ENCODE peak calls at places on chromosomes 1 and 21, in seven cellular contexts. One of them, this sample, is unnamed.

GRCh38 chr1:212410231-212410825 is 4.4 kb downstream of the PACC1 start:
- DNase-seq in lower leg skin: no peak
- DNase-seq in anterior cingulate cortex: no peak
- DNase-seq in fibroblast of mammary gland: no peak
- DNase-seq in lower lobe of right lung: no peak
- DNase-seq in neural progenitor cell: no peak
- DNase-seq in AML-193: peak; percentile 10
- DNase-seq in this sample: no peak

GRCh38 chr1:115670476-115671175 is 28.9 kb downstream of the VANGL1 start:
- DNase-seq in lower leg skin: no peak
- DNase-seq in anterior cingulate cortex: no peak
- DNase-seq in fibroblast of mammary gland: peak; percentile 27
- DNase-seq in lower lobe of right lung: no peak
- DNase-seq in neural progenitor cell: no peak
- DNase-seq in AML-193: no peak
- DNase-seq in this sample: no peak

GRCh38 chr21:28118570-28118969 is 874.1 kb downstream of the LTN1 start:
- DNase-seq in lower leg skin: no peak
- DNase-seq in anterior cingulate cortex: no peak
- DNase-seq in fibroblast of mammary gland: no peak
- DNase-seq in lower lobe of right lung: no peak
- DNase-seq in neural progenitor cell: no peak
- DNase-seq in AML-193: no peak
- DNase-seq in this sample: no peak

GRCh38 chr1:71930526-71930925 is 351.8 kb downstream of the NEGR1 start:
- DNase-seq in lower leg skin: no peak
- DNase-seq in anterior cingulate cortex: no peak
- DNase-seq in fibroblast of mammary gland: no peak
- DNase-seq in lower lobe of right lung: no peak
- DNase-seq in neural progenitor cell: no peak
- DNase-seq in AML-193: no peak
- DNase-seq in this sample: no peak

GRCh38 chr1:92968138-92969032 is 7.1 kb upstream of the DIPK1A start:
- DNase-seq in lower leg skin: no peak
- DNase-seq in anterior cingulate cortex: no peak
- DNase-seq in fibroblast of mammary gland: no peak
- DNase-seq in lower lobe of right lung: no peak
- DNase-seq in neural progenitor cell: peak; percentile 18
- DNase-seq in AML-193: peak; percentile 15
- DNase-seq in this sample: peak; percentile 14

GRCh38 chr1:94773931-94774422 is 46.2 kb upstream of the SLC44A3 start:
- DNase-seq in lower leg skin: no peak
- DNase-seq in anterior cingulate cortex: no peak
- DNase-seq in fibroblast of mammary gland: peak; percentile 86
- DNase-seq in lower lobe of right lung: no peak
- DNase-seq in neural progenitor cell: no peak
- DNase-seq in AML-193: no peak
- DNase-seq in this sample: no peak

GRCh38 chr1:209829716-209830115 is 1.9 kb downstream of the UTP25 start:
- DNase-seq in lower leg skin: no peak
- DNase-seq in anterior cingulate cortex: no peak
- DNase-seq in fibroblast of mammary gland: peak; percentile 48
- DNase-seq in lower lobe of right lung: no peak
- DNase-seq in neural progenitor cell: no peak
- DNase-seq in AML-193: no peak
- DNase-seq in this sample: no peak

GRCh38 chr1:30088594-30089556 is 634.5 kb downstream of the MATN1 start:
- DNase-seq in lower leg skin: no peak
- DNase-seq in anterior cingulate cortex: no peak
- DNase-seq in fibroblast of mammary gland: no peak
- DNase-seq in lower lobe of right lung: peak; percentile 67
- DNase-seq in neural progenitor cell: no peak
- DNase-seq in AML-193: no peak
- DNase-seq in this sample: peak; percentile 43

GRCh38 chr1:54798206-54798605 is 2.9 kb downstream of the TTC22 start:
- DNase-seq in lower leg skin: no peak
- DNase-seq in anterior cingulate cortex: no peak
- DNase-seq in fibroblast of mammary gland: no peak
- DNase-seq in lower lobe of right lung: no peak
- DNase-seq in neural progenitor cell: no peak
- DNase-seq in AML-193: no peak
- DNase-seq in this sample: no peak

GRCh38 chr1:37147397-37147831 is 113.1 kb upstream of the GRIK3 start:
- DNase-seq in lower leg skin: no peak
- DNase-seq in anterior cingulate cortex: no peak
- DNase-seq in fibroblast of mammary gland: no peak
- DNase-seq in lower lobe of right lung: no peak
- DNase-seq in neural progenitor cell: no peak
- DNase-seq in AML-193: no peak
- DNase-seq in this sample: no peak

GRCh38 chr1:147177611-147178370 is 5.5 kb upstream of the PRKAB2 start:
- DNase-seq in lower leg skin: no peak
- DNase-seq in anterior cingulate cortex: no peak
- DNase-seq in fibroblast of mammary gland: peak; percentile 83
- DNase-seq in lower lobe of right lung: no peak
- DNase-seq in neural progenitor cell: no peak
- DNase-seq in AML-193: no peak
- DNase-seq in this sample: no peak

GRCh38 chr1:163870666-163871065 is 548.9 kb downstream of the NUF2 start:
- DNase-seq in lower leg skin: no peak
- DNase-seq in anterior cingulate cortex: no peak
- DNase-seq in fibroblast of mammary gland: no peak
- DNase-seq in lower lobe of right lung: no peak
- DNase-seq in neural progenitor cell: no peak
- DNase-seq in AML-193: no peak
- DNase-seq in this sample: no peak

GRCh38 chr1:162373541-162374375 is 2.9 kb downstream of the SPATA46 start:
- DNase-seq in lower leg skin: no peak
- DNase-seq in anterior cingulate cortex: no peak
- DNase-seq in fibroblast of mammary gland: peak; percentile 67
- DNase-seq in lower lobe of right lung: peak; percentile 61
- DNase-seq in neural progenitor cell: no peak
- DNase-seq in AML-193: no peak
- DNase-seq in this sample: peak; percentile 54

GRCh38 chr1:201530741-201531521 is 8.0 kb upstream of the NAV1 start:
- DNase-seq in lower leg skin: peak; percentile 90
- DNase-seq in anterior cingulate cortex: peak; percentile 82
- DNase-seq in fibroblast of mammary gland: peak; percentile 89
- DNase-seq in lower lobe of right lung: peak; percentile 70
- DNase-seq in neural progenitor cell: peak; percentile 83
- DNase-seq in AML-193: peak; percentile 8
- DNase-seq in this sample: no peak

GRCh38 chr1:7266561-7266960 is 481.3 kb downstream of the CAMTA1 start:
- DNase-seq in lower leg skin: no peak
- DNase-seq in anterior cingulate cortex: no peak
- DNase-seq in fibroblast of mammary gland: no peak
- DNase-seq in lower lobe of right lung: no peak
- DNase-seq in neural progenitor cell: no peak
- DNase-seq in AML-193: no peak
- DNase-seq in this sample: peak; percentile 14

GRCh38 chr1:118783095-118783758 is 204.9 kb downstream of the TBX15 start:
- DNase-seq in lower leg skin: no peak
- DNase-seq in anterior cingulate cortex: no peak
- DNase-seq in fibroblast of mammary gland: no peak
- DNase-seq in lower lobe of right lung: no peak
- DNase-seq in neural progenitor cell: peak; percentile 23
- DNase-seq in AML-193: no peak
- DNase-seq in this sample: no peak

GRCh38 chr1:118142546-118142945 is 42.5 kb downstream of the SPAG17 start:
- DNase-seq in lower leg skin: no peak
- DNase-seq in anterior cingulate cortex: no peak
- DNase-seq in fibroblast of mammary gland: no peak
- DNase-seq in lower lobe of right lung: no peak
- DNase-seq in neural progenitor cell: no peak
- DNase-seq in AML-193: no peak
- DNase-seq in this sample: no peak

GRCh38 chr1:94079056-94079990 is 41.6 kb downstream of the ABCA4 start:
- DNase-seq in lower leg skin: no peak
- DNase-seq in anterior cingulate cortex: no peak
- DNase-seq in fibroblast of mammary gland: no peak
- DNase-seq in lower lobe of right lung: no peak
- DNase-seq in neural progenitor cell: peak; percentile 88
- DNase-seq in AML-193: no peak
- DNase-seq in this sample: no peak

GRCh38 chr1:225891229-225891972 is 2.5 kb upstream of the LEFTY1 start:
- DNase-seq in lower leg skin: no peak
- DNase-seq in anterior cingulate cortex: no peak
- DNase-seq in fibroblast of mammary gland: no peak
- DNase-seq in lower lobe of right lung: peak; percentile 25
- DNase-seq in neural progenitor cell: no peak
- DNase-seq in AML-193: no peak
- DNase-seq in this sample: peak; percentile 65

GRCh38 chr1:100585774-100586173 is 47.8 kb downstream of the GPR88 start:
- DNase-seq in lower leg skin: no peak
- DNase-seq in anterior cingulate cortex: no peak
- DNase-seq in fibroblast of mammary gland: peak; percentile 58
- DNase-seq in lower lobe of right lung: no peak
- DNase-seq in neural progenitor cell: no peak
- DNase-seq in AML-193: no peak
- DNase-seq in this sample: no peak

GRCh38 chr1:59833022-59833421 is 18.3 kb downstream of the HOOK1 start:
- DNase-seq in lower leg skin: no peak
- DNase-seq in anterior cingulate cortex: no peak
- DNase-seq in fibroblast of mammary gland: peak; percentile 32
- DNase-seq in lower lobe of right lung: no peak
- DNase-seq in neural progenitor cell: no peak
- DNase-seq in AML-193: no peak
- DNase-seq in this sample: no peak

GRCh38 chr21:44403106-44404020 is 49.9 kb downstream of the TRPM2 start:
- DNase-seq in lower leg skin: no peak
- DNase-seq in anterior cingulate cortex: no peak
- DNase-seq in fibroblast of mammary gland: no peak
- DNase-seq in lower lobe of right lung: no peak
- DNase-seq in neural progenitor cell: no peak
- DNase-seq in AML-193: no peak
- DNase-seq in this sample: no peak

This sample was measured in LoVo.